ENCODE peak calls at places on chromosomes 2 and 18, in six cellular contexts. F is IMR-90, A is H9, O is neuronal stem cell, C is mesenchymal stem cell, E is H1. J is an unnamed sample.

GRCh38 chr2:69159988-69160387 is 147.0 kb downstream of the ANTXR1 start:
- DNase-seq in F (no peak), A (peak), O (no peak), C (no peak), E (no peak), J (peak)

GRCh38 chr18:24540896-24541295 is 80.5 kb downstream of the HRH4 start:
- DNase-seq in F (no peak), A (no peak), O (no peak), C (no peak), E (no peak), J (no peak)

GRCh38 chr2:27705851-27706622 is 42.3 kb downstream of the SLC4A1AP start:
- DNase-seq in F (peak), A (no peak), O (no peak), C (peak), E (no peak), J (peak)

GRCh38 chr2:45724329-45724728 is 72.9 kb downstream of the PRKCE start:
- DNase-seq in F (no peak), A (no peak), O (no peak), C (peak), E (no peak), J (no peak)

GRCh38 chr2:157055660-157056199 is 201.8 kb upstream of the GALNT5 start:
- DNase-seq in F (peak), A (no peak), O (no peak), C (peak), E (no peak), J (no peak)

GRCh38 chr2:156005999-156006712 is 326.4 kb downstream of the NR4A2 start:
- DNase-seq in F (no peak), A (peak), O (no peak), C (no peak), E (no peak), J (peak)

GRCh38 chr2:10195278-10196219 is 73.0 kb downstream of the RRM2 start:
- DNase-seq in F (no peak), A (no peak), O (no peak), C (no peak), E (no peak), J (no peak)

GRCh38 chr2:187001248-187001647 is 152.3 kb upstream of the ZSWIM2 start:
- DNase-seq in F (no peak), A (no peak), O (no peak), C (no peak), E (no peak), J (no peak)

GRCh38 chr2:201964631-201965206 is 68.9 kb upstream of the FZD7 start:
- DNase-seq in F (no peak), A (no peak), O (no peak), C (no peak), E (no peak), J (no peak)

GRCh38 chr18:48836231-48836805 is 114.4 kb downstream of the SMAD7 start:
- DNase-seq in F (no peak), A (no peak), O (no peak), C (no peak), E (no peak), J (no peak)

GRCh38 chr2:202847693-202848524 is 23.7 kb downstream of the ICA1L start:
- DNase-seq in F (no peak), A (no peak), O (no peak), C (no peak), E (no peak), J (no peak)

GRCh38 chr18:34773378-34773777 is 63.3 kb downstream of the DTNA start:
- DNase-seq in F (peak), A (no peak), O (no peak), C (peak), E (no peak), J (no peak)

GRCh38 chr2:16466821-16467151 is 198.8 kb downstream of the CYRIA start:
- DNase-seq in F (no peak), A (no peak), O (no peak), C (no peak), E (no peak), J (no peak)

GRCh38 chr2:86613515-86613914 is 10.2 kb downstream of the RNF103 start:
- DNase-seq in F (no peak), A (no peak), O (no peak), C (no peak), E (no peak), J (no peak)

GRCh38 chr2:231676243-231676642 is 32.1 kb upstream of the PTMA start:
- DNase-seq in F (no peak), A (no peak), O (no peak), C (no peak), E (no peak), J (no peak)

GRCh38 chr2:109720379-109721116 is 73.6 kb upstream of the RGPD5 start:
- DNase-seq in F (no peak), A (no peak), O (no peak), C (no peak), E (peak), J (no peak)

GRCh38 chr2:189142893-189143759 is 36.4 kb downstream of the COL5A2 start:
- DNase-seq in F (peak), A (peak), O (peak), C (peak), E (peak), J (peak)

GRCh38 chr2:196610796-196611195 is 28.7 kb upstream of the CCDC150 start:
- DNase-seq in F (no peak), A (no peak), O (no peak), C (no peak), E (no peak), J (no peak)

GRCh38 chr2:98521266-98521665 is 76.6 kb downstream of the INPP4A start:
- DNase-seq in F (no peak), A (no peak), O (no peak), C (no peak), E (no peak), J (no peak)

GRCh38 chr18:51578403-51578980 is 381.0 kb upstream of the MEX3C start:
- DNase-seq in F (no peak), A (no peak), O (no peak), C (no peak), E (no peak), J (no peak)

GRCh38 chr2:50346586-50347351 is 685.2 kb downstream of the NRXN1 start:
- DNase-seq in F (no peak), A (peak), O (peak), C (no peak), E (peak), J (no peak)

GRCh38 chr2:46171441-46171953 is 125.7 kb upstream of the EPAS1 start:
- DNase-seq in F (peak), A (no peak), O (no peak), C (peak), E (no peak), J (peak)

GRCh38 chr18:2850816-2851215 is 4.0 kb downstream of the EMILIN2 start:
- DNase-seq in F (no peak), A (no peak), O (no peak), C (no peak), E (no peak), J (no peak)

GRCh38 chr2:143482316-143482715 is 353.1 kb downstream of the ARHGAP15 start:
- DNase-seq in F (peak), A (no peak), O (no peak), C (peak), E (no peak), J (no peak)

GRCh38 chr2:239013670-239013960 is 165.7 kb downstream of the TWIST2 start:
- DNase-seq in F (no peak), A (no peak), O (no peak), C (no peak), E (no peak), J (no peak)

GRCh38 chr2:109005686-109006204 is 16.7 kb upstream of the EDAR start:
- DNase-seq in F (no peak), A (no peak), O (no peak), C (no peak), E (no peak), J (no peak)

GRCh38 chr2:160532388-160532787 is 38.8 kb upstream of the RBMS1 start:
- DNase-seq in F (no peak), A (no peak), O (no peak), C (no peak), E (no peak), J (no peak)

GRCh38 chr2:215141706-215142105 is 3.3 kb upstream of the ABCA12 start:
- DNase-seq in F (no peak), A (no peak), O (no peak), C (no peak), E (no peak), J (no peak)

GRCh38 chr2:210617732-210618330 is 61.4 kb downstream of the CPS1 start:
- DNase-seq in F (peak), A (no peak), O (peak), C (peak), E (no peak), J (peak)

GRCh38 chr2:232581725-232582124 is 31.2 kb downstream of the EIF4E2 start:
- DNase-seq in F (no peak), A (no peak), O (no peak), C (no peak), E (no peak), J (no peak)

GRCh38 chr18:35711227-35711626 is 129.7 kb downstream of the GALNT1 start:
- DNase-seq in F (no peak), A (no peak), O (no peak), C (no peak), E (no peak), J (no peak)

GRCh38 chr2:68769586-68770270 is 35.1 kb downstream of the ARHGAP25 start:
- DNase-seq in F (no peak), A (no peak), O (no peak), C (peak), E (no peak), J (no peak)

GRCh38 chr2:140173790-140174189 is 1393.6 kb upstream of the NXPH2 start:
- DNase-seq in F (no peak), A (no peak), O (no peak), C (no peak), E (no peak), J (no peak)

GRCh38 chr2:140178224-140178623 is 1398.0 kb upstream of the NXPH2 start:
- DNase-seq in F (no peak), A (no peak), O (no peak), C (no peak), E (no peak), J (no peak)

GRCh38 chr2:140177081-140177480 is 1396.9 kb upstream of the NXPH2 start:
- DNase-seq in F (no peak), A (no peak), O (no peak), C (no peak), E (no peak), J (no peak)
- H4K91ac ChIP-seq in F (no peak), A (no peak), O (no peak), C (no peak), E (no peak), J (no peak)

GRCh38 chr2:110743600-110743999 is 11.2 kb downstream of the ACOXL start:
- DNase-seq in F (no peak), A (no peak), O (no peak), C (no peak), E (no peak), J (no peak)

GRCh38 chr2:110740747-110741349 is 8.5 kb downstream of the ACOXL start:
- DNase-seq in F (no peak), A (no peak), O (no peak), C (peak), E (no peak), J (peak)

GRCh38 chr2:110742412-110742811 is 10.0 kb downstream of the ACOXL start:
- DNase-seq in F (no peak), A (no peak), O (no peak), C (no peak), E (no peak), J (no peak)

GRCh38 chr2:110744429-110744828 is 12.1 kb downstream of the ACOXL start:
- DNase-seq in F (no peak), A (no peak), O (no peak), C (no peak), E (no peak), J (no peak)

GRCh38 chr2:110741491-110741980 is 9.2 kb downstream of the ACOXL start:
- DNase-seq in F (no peak), A (peak), O (no peak), C (peak), E (no peak), J (peak)
- H4K91ac ChIP-seq in F (no peak), A (no peak), O (no peak), C (no peak), E (no peak), J (no peak)

GRCh38 chr2:128414351-128414750 is 95.7 kb upstream of the HS6ST1 start:
- DNase-seq in F (no peak), A (peak), O (no peak), C (no peak), E (peak), J (no peak)

GRCh38 chr2:128415768-128416039 is 97.0 kb upstream of the HS6ST1 start:
- DNase-seq in F (no peak), A (no peak), O (no peak), C (no peak), E (no peak), J (no peak)

GRCh38 chr2:128416366-128416765 is 97.7 kb upstream of the HS6ST1 start:
- DNase-seq in F (no peak), A (peak), O (no peak), C (no peak), E (peak), J (no peak)

GRCh38 chr2:128413718-128414341 is 95.2 kb upstream of the HS6ST1 start:
- DNase-seq in F (no peak), A (peak), O (no peak), C (no peak), E (peak), J (peak)

DNA sequence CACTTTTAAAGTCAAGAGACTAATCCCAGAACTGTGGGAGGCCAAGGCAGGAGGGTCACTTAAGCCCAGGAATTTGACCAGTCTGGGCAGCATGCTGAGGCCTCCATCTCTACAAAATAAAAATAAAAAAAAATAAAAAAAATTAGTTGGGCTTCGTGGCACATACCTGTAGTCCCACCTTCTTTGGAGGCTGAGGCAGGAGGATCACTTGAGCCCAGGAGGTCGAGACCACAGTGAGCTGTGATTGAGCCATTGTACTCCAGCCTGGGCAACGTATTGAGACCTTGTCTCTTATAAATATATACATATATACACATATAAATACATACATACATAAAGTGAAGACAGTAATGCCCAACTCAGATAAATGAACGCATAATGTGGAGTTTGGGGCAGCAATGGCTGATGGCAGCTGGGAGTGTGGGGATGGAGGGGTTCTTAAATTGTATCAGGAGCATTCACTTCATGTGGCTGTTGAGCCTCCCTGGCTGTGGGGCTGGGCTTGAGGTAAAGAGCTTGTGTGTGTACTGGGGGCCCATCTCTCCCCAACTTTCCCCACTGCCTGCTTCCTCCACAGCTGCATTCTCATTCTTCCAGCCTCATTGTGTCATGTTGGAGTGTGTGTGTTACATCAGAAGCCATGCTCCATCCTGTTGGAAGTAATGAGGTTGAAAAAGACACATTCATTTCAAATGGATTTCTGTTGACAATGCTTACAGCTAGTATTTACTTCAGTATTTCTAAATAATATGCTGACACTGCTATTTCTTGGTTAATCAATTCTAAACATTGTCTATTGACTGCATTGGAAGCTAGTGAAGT is 96.5 kb upstream of the HS6ST1 start:
- DNase-seq in F (no peak), A (peak), O (no peak), C (no peak), E (peak), J (no peak)
- H4K91ac ChIP-seq in F (no peak), A (no peak), O (no peak), C (peak), E (no peak), J (no peak)

GRCh38 chr2:199570957-199571356 is 113.2 kb upstream of the SATB2 start:
- DNase-seq in F (no peak), A (no peak), O (no peak), C (no peak), E (no peak), J (no peak)

DNA sequence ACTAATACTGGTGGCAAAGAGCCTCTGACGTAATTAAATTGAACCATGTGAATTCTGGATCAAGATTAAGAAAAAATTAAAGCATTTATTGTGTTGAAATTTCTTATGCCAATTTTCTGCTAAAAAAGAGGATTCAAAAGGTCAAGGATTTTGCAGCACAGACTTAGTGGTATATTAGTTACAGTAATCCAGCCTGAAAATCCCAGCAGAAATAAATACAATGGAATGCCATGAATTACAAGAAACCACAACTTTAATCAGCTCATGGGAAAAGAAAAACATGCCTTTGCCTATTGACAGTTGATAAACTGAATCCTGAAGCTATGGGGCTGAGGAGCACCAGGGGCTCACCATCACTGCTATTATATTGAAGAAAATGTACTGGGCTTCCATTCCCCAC is 114.8 kb upstream of the SATB2 start:
- DNase-seq in F (no peak), A (no peak), O (no peak), C (no peak), E (no peak), J (no peak)
- H4K91ac ChIP-seq in F (no peak), A (no peak), O (no peak), C (no peak), E (no peak), J (no peak)

DNA sequence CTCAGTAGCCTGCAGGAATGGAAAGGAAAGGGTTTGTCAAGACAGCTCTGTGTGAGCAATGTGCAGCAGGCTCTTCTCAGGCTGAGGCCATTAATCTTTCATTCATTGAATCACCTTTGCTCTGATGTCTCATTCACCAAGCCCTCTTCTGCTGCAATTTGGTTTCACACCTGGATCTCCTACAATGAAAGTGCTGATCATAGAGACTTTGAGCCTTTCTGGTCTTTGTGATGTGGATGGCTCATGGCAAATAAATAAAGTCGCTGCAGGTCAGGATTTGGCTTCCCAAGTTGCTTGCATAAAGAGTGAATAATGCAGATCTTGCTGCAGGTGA is 95.8 kb upstream of the SPRED2 start:
- DNase-seq in F (no peak), A (no peak), O (no peak), C (no peak), E (no peak), J (no peak)
- H4K91ac ChIP-seq in F (no peak), A (no peak), O (no peak), C (no peak), E (no peak), J (no peak)

DNA sequence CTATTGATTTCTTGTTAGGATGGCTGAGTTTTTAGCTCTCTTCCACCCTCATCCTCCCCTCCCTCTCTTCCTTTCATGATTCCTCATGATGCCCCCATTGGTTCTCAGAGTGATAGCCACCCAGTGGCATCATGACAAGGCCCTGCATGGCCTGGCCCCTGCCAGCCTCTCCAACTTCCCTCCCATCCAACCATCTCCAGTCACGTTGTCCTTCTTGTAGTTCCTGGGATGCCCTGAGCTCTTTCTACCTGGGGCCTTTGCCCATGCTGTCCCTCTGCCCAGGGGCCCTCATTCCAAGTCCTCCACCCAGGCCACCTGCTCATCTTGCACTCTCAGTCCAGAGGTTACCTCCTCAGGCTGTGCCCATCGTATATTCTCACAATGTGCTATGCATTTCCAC is 247.5 kb downstream of the TFCP2L1 start:
- DNase-seq in F (no peak), A (no peak), O (no peak), C (no peak), E (peak), J (no peak)
- H4K91ac ChIP-seq in F (no peak), A (no peak), O (no peak), C (no peak), E (no peak), J (no peak)

J was measured in trophoblast cell.